ENCODE peak calls at places on chromosomes 16 and 17, in five cellular contexts. E is IMR-90, B is pancreas, J is cardiac fibroblast, H is cardiac muscle cell. Q is an unnamed sample.

GRCh38 chr17:35376245-35376644 is 2.8 kb upstream of the SLFN11 start:
- DNase-seq in B (no peak), H (no peak), E (peak), J (peak), Q (no peak)

GRCh38 chr16:4097826-4098240 is 18.4 kb downstream of the ADCY9 start:
- DNase-seq in J (peak), B (no peak), H (no peak), E (peak), Q (peak)

GRCh38 chr17:77772461-77772897 is 186.0 kb upstream of the TNRC6C start:
- DNase-seq in B (peak), J (peak), H (peak), E (peak), Q (peak)

GRCh38 chr16:51149721-51150158 is 1.3 kb downstream of the SALL1 start:
- DNase-seq in H (peak), B (no peak), E (no peak), J (no peak), Q (no peak)

GRCh38 chr16:50381679-50382440 is 13.1 kb upstream of the BRD7 start:
- DNase-seq in J (no peak), E (no peak), H (no peak), B (no peak), Q (no peak)

GRCh38 chr16:8967437-8967821 is 3.7 kb upstream of the USP7 start:
- DNase-seq in B (no peak), E (no peak), J (no peak), H (no peak), Q (no peak)

GRCh38 chr16:56600398-56600999 is 7.9 kb upstream of the MT2A start:
- DNase-seq in H (peak), J (peak), E (peak), B (no peak), Q (peak)

GRCh38 chr16:85126731-85127662 is 14.7 kb upstream of the CIBAR2 start:
- DNase-seq in E (peak), J (peak), H (peak), B (no peak), Q (peak)

GRCh38 chr17:45162022-45162687 is 480 bp downstream of the HEXIM2 start:
- DNase-seq in E (no peak), B (peak), J (no peak), H (no peak), Q (no peak)

GRCh38 chr16:30984669-30985400 is at the start of gene HSD3B7:
- DNase-seq in J (peak), E (peak), B (peak), H (peak), Q (peak)

GRCh38 chr17:14442798-14443553 is 142.1 kb downstream of the HS3ST3B1 start:
- DNase-seq in B (no peak), H (no peak), J (no peak), E (peak), Q (peak)
- TF ChIP-seq CTCF in B (no peak), H (no peak), J (no peak), E (no peak), Q (no peak)

GRCh38 chr17:8380049-8380448 is 2.9 kb downstream of the RPL26 start:
- DNase-seq in E (no peak), H (no peak), B (no peak), J (no peak), Q (no peak)
- H3K4me3 ChIP-seq in E (no peak), H (no peak), B (no peak), J (no peak), Q (no peak)

DNA sequence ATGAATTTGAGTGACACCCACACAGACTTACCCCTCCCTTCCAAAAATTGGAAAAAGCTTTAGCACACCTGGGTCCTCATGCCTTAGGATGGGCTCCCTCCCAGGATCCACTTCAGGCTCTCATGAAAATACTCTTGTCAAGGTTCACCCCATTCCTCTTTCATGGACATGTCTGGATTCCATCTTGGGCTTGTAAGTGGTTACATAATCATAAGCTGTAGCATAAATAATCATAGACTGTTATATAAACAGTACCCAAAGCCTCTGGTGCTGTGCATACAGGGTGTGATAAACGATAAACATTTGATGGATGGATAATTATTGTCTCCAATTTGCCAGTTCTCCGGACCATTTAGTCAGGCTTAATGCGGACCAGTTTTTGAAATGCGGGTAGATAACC is 53.7 kb upstream of the TEKT3 start:
- DNase-seq in E (no peak), J (no peak), B (no peak), H (no peak), Q (peak)
- TF ChIP-seq CTCF in E (no peak), J (no peak), B (no peak), H (no peak), Q (no peak)

DNA sequence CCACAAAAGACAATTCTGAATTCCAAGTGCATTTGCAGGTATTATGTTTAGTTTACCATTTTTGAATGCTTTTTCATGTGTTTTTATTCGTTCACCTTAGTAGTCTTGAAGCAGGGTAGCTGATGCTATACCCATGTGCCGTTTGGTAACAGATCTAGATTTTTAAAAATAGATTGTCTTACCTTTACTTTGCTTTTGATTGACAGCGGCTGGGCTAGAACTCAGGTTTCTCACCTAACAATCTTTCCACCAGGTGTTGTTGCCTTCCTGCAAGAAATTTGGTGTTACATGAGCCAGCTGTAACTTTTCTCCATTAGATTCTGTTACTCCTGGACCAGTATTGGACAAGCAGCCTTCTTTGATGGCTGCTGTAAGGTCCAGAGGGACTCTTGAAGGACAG is 1.5 kb upstream of the FTSJ3 start:
- DNase-seq in H (no peak), E (no peak), B (no peak), J (no peak), Q (no peak)
- H3K4me3 ChIP-seq in H (no peak), E (no peak), B (no peak), J (no peak), Q (no peak)

DNA sequence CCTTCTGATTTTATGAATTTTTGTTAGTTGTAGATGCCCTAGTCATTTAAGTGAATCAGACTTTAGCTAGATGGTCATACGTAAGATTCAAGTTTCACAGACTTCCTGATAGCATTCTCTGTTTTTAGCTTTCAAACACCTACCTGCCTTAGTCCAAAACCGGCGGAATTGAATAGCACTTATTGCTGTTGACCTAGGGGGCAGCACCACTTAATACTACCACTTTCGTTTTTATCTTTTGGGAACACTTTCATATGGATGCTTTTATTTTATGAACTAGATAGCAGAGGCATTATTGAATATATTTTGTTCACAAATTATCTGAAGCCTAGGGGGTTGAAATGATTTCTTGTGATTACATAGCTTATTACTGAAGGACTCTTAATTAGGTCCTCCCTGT is 31.5 kb downstream of the TADA2A start:
- DNase-seq in J (no peak), E (no peak), B (no peak), H (no peak), Q (peak)
- TF ChIP-seq CTCF in J (no peak), E (peak), B (no peak), H (peak), Q (peak)

GRCh38 chr16:67874147-67874771 is 1.4 kb downstream of the EDC4 start:
- DNase-seq in E (no peak), J (no peak), H (no peak), B (no peak), Q (no peak)

GRCh38 chr16:67873435-67874146 is 739 bp downstream of the EDC4 start:
- DNase-seq in J (peak), H (peak), B (no peak), E (peak), Q (peak)

GRCh38 chr16:67871256-67871655 is 1.6 kb upstream of the EDC4 start:
- DNase-seq in B (no peak), E (no peak), J (no peak), H (no peak), Q (no peak)

GRCh38 chr16:67872631-67873434 is at the start of gene EDC4:
- DNase-seq in H (peak), B (peak), E (peak), J (peak), Q (peak)

GRCh38 chr16:67872131-67872630 is 671 bp upstream of the EDC4 start:
- DNase-seq in E (no peak), H (no peak), J (no peak), B (no peak), Q (no peak)
- H3K4me3 ChIP-seq in E (no peak), H (no peak), J (no peak), B (peak), Q (no peak)

GRCh38 chr17:49515196-49515770 is 20.2 kb downstream of the NGFR start:
- DNase-seq in E (peak), H (peak), B (peak), J (peak), Q (peak)
- TF ChIP-seq CTCF in E (peak), H (peak), B (no peak), J (peak), Q (peak)